ENCODE peak calls at places on chromosomes 11 and 22, in six cellular contexts. Z is WTC11, L is H1, A is HCT116, I is K562, E is HepG2. J is an unnamed sample.

GRCh38 chr11:16511109-16511806 is 154.9 kb upstream of the SOX6 start:
- DNase-seq in I (no peak), E (no peak), A (no peak), Z (no peak), L (no peak), J (no peak)

GRCh38 chr11:126424471-126425039 is 69.1 kb downstream of the ST3GAL4 start:
- DNase-seq in A (no peak), E (no peak), Z (no peak), I (no peak), L (no peak), J (no peak)

GRCh38 chr11:45048870-45049825 is 97.3 kb upstream of the PRDM11 start:
- DNase-seq in E (no peak), L (no peak), I (no peak), Z (no peak), A (no peak), J (no peak)

GRCh38 chr11:70128435-70128906 is 50.4 kb downstream of the ANO1 start:
- DNase-seq in L (peak; percentile 21), I (no peak), A (peak; percentile 41), E (peak; percentile 14), Z (peak; percentile 47), J (no peak)

GRCh38 chr22:39135092-39135896 is 17.2 kb downstream of the CBX7 start:
- DNase-seq in Z (peak; percentile 90), I (peak; percentile 71), E (peak; percentile 55), L (peak; percentile 50), A (peak; percentile 7), J (no peak)

GRCh38 chr11:130725417-130726233 is 190.7 kb downstream of the SNX19 start:
- DNase-seq in E (no peak), I (no peak), L (no peak), Z (no peak), A (no peak), J (no peak)

GRCh38 chr11:118903204-118904015 is 19.7 kb downstream of the CXCR5 start:
- DNase-seq in L (no peak), E (no peak), A (no peak), Z (no peak), I (no peak), J (no peak)

GRCh38 chr22:37095113-37095512 is 14.4 kb downstream of the TMPRSS6 start:
- DNase-seq in A (no peak), L (no peak), E (no peak), Z (no peak), I (no peak), J (no peak)

GRCh38 chr11:1567052-1567720 is 4.9 kb downstream of the DUSP8 start:
- DNase-seq in L (no peak), I (no peak), A (no peak), E (no peak), Z (no peak), J (no peak)

GRCh38 chr11:27874998-27875397 is 174.7 kb upstream of the BDNF start:
- DNase-seq in A (no peak), Z (no peak), I (no peak), L (no peak), E (no peak), J (no peak)

GRCh38 chr11:1486054-1486825 is at the start of gene MOB2:
- DNase-seq in E (no peak), I (no peak), Z (peak; percentile 38), A (no peak), L (no peak), J (no peak)

GRCh38 chr11:23555085-23555484 is 694.8 kb upstream of the CCDC179 start:
- DNase-seq in Z (no peak), E (no peak), I (no peak), A (no peak), L (no peak), J (no peak)

GRCh38 chr11:23556163-23556750 is 696.0 kb upstream of the CCDC179 start:
- DNase-seq in Z (no peak), L (no peak), E (no peak), I (no peak), A (no peak), J (no peak)

GRCh38 chr11:23554002-23554401 is 693.7 kb upstream of the CCDC179 start:
- DNase-seq in I (no peak), L (no peak), Z (no peak), A (no peak), E (peak; percentile 2), J (no peak)
- TF ChIP-seq CTCF in I (no peak), L (no peak), Z (no peak), A (no peak), E (no peak), J (no peak)

GRCh38 chr22:35173655-35174054 is 83.6 kb upstream of the HMGXB4 start:
- DNase-seq in Z (no peak), L (no peak), A (no peak), E (no peak), I (no peak), J (no peak)

GRCh38 chr22:35175392-35175791 is 81.9 kb upstream of the HMGXB4 start:
- DNase-seq in Z (no peak), E (no peak), L (no peak), A (no peak), I (no peak), J (no peak)

GRCh38 chr22:35170716-35171697 is 86.3 kb upstream of the HMGXB4 start:
- DNase-seq in L (no peak), I (peak; percentile 45), E (no peak), Z (no peak), A (no peak), J (no peak)

GRCh38 chr22:35172452-35172851 is 84.8 kb upstream of the HMGXB4 start:
- DNase-seq in E (no peak), L (no peak), Z (no peak), A (no peak), I (no peak), J (no peak)

DNA sequence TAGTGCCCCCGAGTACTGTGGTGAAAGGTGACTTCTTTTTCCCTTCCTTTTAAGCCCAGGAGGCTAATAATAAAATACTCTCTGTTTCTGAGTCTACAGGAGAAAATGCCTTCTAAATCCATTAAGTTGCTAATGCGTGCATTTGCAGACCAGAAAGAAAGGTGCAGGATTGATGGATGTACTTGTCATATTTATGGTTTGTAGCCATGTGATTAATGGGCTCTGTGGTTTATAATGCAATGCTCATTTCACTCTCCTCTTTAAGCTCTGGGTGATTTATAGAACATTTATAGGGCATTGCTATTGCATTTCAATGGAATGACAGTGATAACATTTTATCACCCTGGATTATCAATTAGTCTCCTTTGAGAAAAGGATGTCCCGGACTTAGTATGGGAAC is 82.9 kb upstream of the HMGXB4 start:
- DNase-seq in E (no peak), I (no peak), L (no peak), Z (no peak), A (no peak), J (no peak)
- TF ChIP-seq ATF3 in E (no peak), I (no peak), L (no peak), Z (no peak), A (no peak), J (no peak)

DNA sequence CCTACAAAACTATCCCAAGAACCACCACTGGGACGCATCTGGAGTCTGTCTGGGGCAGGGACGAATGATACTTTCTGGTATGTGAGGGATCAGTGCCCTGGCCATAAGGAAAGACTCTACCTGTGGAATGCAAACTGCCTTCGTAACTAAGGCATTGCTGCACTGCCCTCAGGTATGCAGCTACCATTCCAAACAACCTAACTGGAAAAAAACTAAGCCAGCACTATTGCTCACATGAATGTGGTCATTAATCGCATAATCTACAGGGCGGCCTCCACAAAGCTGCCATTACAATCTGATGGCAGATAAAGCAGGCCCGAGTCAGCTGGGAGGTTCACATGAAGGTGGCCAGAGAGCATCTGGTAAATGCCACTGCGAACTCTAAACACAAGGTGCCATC is 3.9 kb downstream of the PACSIN2 start:
- DNase-seq in A (no peak), L (no peak), E (peak; percentile 45), I (no peak), Z (no peak), J (no peak)
- TF ChIP-seq CTCF in A (no peak), L (no peak), E (no peak), I (no peak), Z (no peak), J (no peak)

GRCh38 chr11:62025429-62026105 is 58.1 kb upstream of the FTH1 start:
- DNase-seq in I (peak; percentile 88), L (no peak), A (peak; percentile 82), E (peak; percentile 87), Z (no peak), J (peak; percentile 56)
- TF ChIP-seq ATF3 in I (peak; percentile 58), L (no peak), A (no peak), E (peak; percentile 57), Z (no peak), J (no peak)

GRCh38 chr11:35798983-35799382 is 136.4 kb downstream of the TRIM44 start:
- DNase-seq in I (no peak), A (no peak), Z (no peak), L (no peak), E (no peak), J (no peak)
- TF ChIP-seq CTCF in I (no peak), A (no peak), Z (no peak), L (no peak), E (no peak), J (no peak)

GRCh38 chr22:21650823-21651520 is 8.9 kb downstream of the SDF2L1 start:
- DNase-seq in I (no peak), Z (no peak), A (no peak), E (no peak), L (no peak), J (no peak)
- TF ChIP-seq ATF3 in I (no peak), Z (no peak), A (no peak), E (no peak), L (no peak), J (no peak)

J was measured in GM12878.